ENCODE peak calls at places on chromosome 4, in nine cellular contexts. T, G, E, A, C, M, Z, N and I are unnamed samples.

GRCh38 chr4:118772149-118773081 is 63.5 kb downstream of the SEC24D start:
- DNase-seq in T (no peak), G (peak; percentile 34), E (no peak), A (no peak), C (no peak), M (peak; percentile 4), Z (peak; percentile 17), N (no peak), I (no peak)

GRCh38 chr4:151744614-151745013 is 16.2 kb downstream of the GATB start:
- DNase-seq in T (no peak), G (peak; percentile 79), E (no peak), A (no peak), C (no peak), M (no peak), Z (no peak), N (no peak), I (no peak)

GRCh38 chr4:13547563-13548041 is 3.3 kb upstream of the NKX3-2 start:
- DNase-seq in T (no peak), G (no peak), E (no peak), A (no peak), C (no peak), M (no peak), Z (no peak), N (no peak), I (no peak)

GRCh38 chr4:139844459-139845036 is 178.9 kb downstream of the MGST2 start:
- DNase-seq in T (no peak), G (no peak), E (no peak), A (no peak), C (no peak), M (no peak), Z (no peak), N (no peak), I (no peak)

GRCh38 chr4:128256539-128256938 is 31.1 kb downstream of the PGRMC2 start:
- DNase-seq in T (no peak), G (no peak), E (no peak), A (no peak), C (no peak), M (no peak), Z (no peak), N (no peak), I (no peak)

GRCh38 chr4:128451270-128451905 is 163.8 kb upstream of the PGRMC2 start:
- DNase-seq in T (no peak), G (no peak), E (no peak), A (no peak), C (no peak), M (no peak), Z (no peak), N (no peak), I (no peak)

GRCh38 chr4:1208970-1209704 is 36.8 kb upstream of the SPON2 start:
- DNase-seq in T (peak; percentile 39), G (no peak), E (no peak), A (no peak), C (no peak), M (no peak), Z (no peak), N (no peak), I (no peak)

GRCh38 chr4:108991929-108992328 is 229.1 kb upstream of the ETNPPL start:
- DNase-seq in T (no peak), G (no peak), E (no peak), A (no peak), C (no peak), M (no peak), Z (no peak), N (no peak), I (no peak)

GRCh38 chr4:76106442-76106841 is 31.9 kb downstream of the ART3 start:
- DNase-seq in T (no peak), G (no peak), E (no peak), A (no peak), C (no peak), M (no peak), Z (no peak), N (no peak), I (no peak)

GRCh38 chr4:144574509-144574908 is 71.4 kb upstream of the HHIP start:
- DNase-seq in T (no peak), G (no peak), E (no peak), A (no peak), C (no peak), M (no peak), Z (no peak), N (no peak), I (no peak)

GRCh38 chr4:90393215-90393614 is 266.0 kb downstream of the CCSER1 start:
- DNase-seq in T (no peak), G (no peak), E (no peak), A (no peak), C (no peak), M (no peak), Z (no peak), N (no peak), I (no peak)

GRCh38 chr4:55498051-55498450 is 48.7 kb downstream of the CLOCK start:
- DNase-seq in T (no peak), G (no peak), E (no peak), A (no peak), C (no peak), M (no peak), Z (no peak), N (no peak), I (no peak)

GRCh38 chr4:176921256-176921655 is 128.5 kb upstream of the VEGFC start:
- DNase-seq in T (no peak), G (no peak), E (no peak), A (no peak), C (no peak), M (no peak), Z (no peak), N (no peak), I (no peak)

GRCh38 chr4:147447820-147448219 is 33.1 kb upstream of the EDNRA start:
- DNase-seq in T (no peak), G (no peak), E (no peak), A (no peak), C (no peak), M (no peak), Z (no peak), N (no peak), I (no peak)

GRCh38 chr4:141121768-141122415 is 11.4 kb downstream of the RNF150 start:
- DNase-seq in T (no peak), G (no peak), E (no peak), A (no peak), C (no peak), M (no peak), Z (peak; percentile 42), N (no peak), I (no peak)

GRCh38 chr4:150541681-150542080 is 40.3 kb upstream of the MAB21L2 start:
- DNase-seq in T (no peak), G (no peak), E (no peak), A (no peak), C (no peak), M (no peak), Z (no peak), N (no peak), I (no peak)

GRCh38 chr4:128394778-128395177 is 107.2 kb upstream of the PGRMC2 start:
- DNase-seq in T (no peak), G (no peak), E (no peak), A (no peak), C (no peak), M (no peak), Z (no peak), N (no peak), I (no peak)

GRCh38 chr4:94420356-94420755 is 31.4 kb upstream of the PDLIM5 start:
- DNase-seq in T (no peak), G (no peak), E (no peak), A (no peak), C (no peak), M (no peak), Z (no peak), N (no peak), I (no peak)

GRCh38 chr4:73867783-73868182 is 1.4 kb upstream of the CXCL1 start:
- DNase-seq in T (no peak), G (peak; percentile 70), E (no peak), A (no peak), C (no peak), M (peak; percentile 1), Z (no peak), N (no peak), I (no peak)

GRCh38 chr4:56976283-56976877 is 1.0 kb downstream of the NOA1 start:
- DNase-seq in T (peak; percentile 51), G (no peak), E (no peak), A (no peak), C (no peak), M (no peak), Z (no peak), N (no peak), I (no peak)

GRCh38 chr4:142282870-142283431 is 563.1 kb downstream of the INPP4B start:
- DNase-seq in T (no peak), G (no peak), E (peak; percentile 4), A (no peak), C (no peak), M (no peak), Z (no peak), N (no peak), I (no peak)

GRCh38 chr4:76197971-76198410 is 15.6 kb downstream of the SCARB2 start:
- DNase-seq in T (peak; percentile 59), G (no peak), E (peak; percentile 84), A (no peak), C (peak; percentile 70), M (peak; percentile 29), Z (peak; percentile 89), N (no peak), I (no peak)

GRCh38 chr4:16034010-16034829 is 49.6 kb downstream of the PROM1 start:
- DNase-seq in T (no peak), G (no peak), E (no peak), A (no peak), C (no peak), M (no peak), Z (no peak), N (no peak), I (no peak)

GRCh38 chr4:89254847-89255246 is 52.8 kb downstream of the GPRIN3 start:
- DNase-seq in T (no peak), G (peak; percentile 37), E (no peak), A (no peak), C (no peak), M (no peak), Z (no peak), N (peak; percentile 16), I (no peak)

GRCh38 chr4:23782778-23783455 is 106.9 kb downstream of the PPARGC1A start:
- DNase-seq in T (no peak), G (no peak), E (no peak), A (no peak), C (no peak), M (no peak), Z (no peak), N (no peak), I (no peak)

GRCh38 chr4:139954512-139954911 is 199.5 kb downstream of the MAML3 start:
- DNase-seq in T (no peak), G (no peak), E (no peak), A (no peak), C (no peak), M (no peak), Z (no peak), N (no peak), I (no peak)

GRCh38 chr4:84631573-84631972 is 48.6 kb downstream of the CDS1 start:
- DNase-seq in T (no peak), G (no peak), E (no peak), A (no peak), C (no peak), M (no peak), Z (no peak), N (no peak), I (no peak)

GRCh38 chr4:8259743-8260430 is 9.7 kb upstream of the HTRA3 start:
- DNase-seq in T (no peak), G (no peak), E (no peak), A (no peak), C (no peak), M (no peak), Z (no peak), N (no peak), I (no peak)